ENCODE peak calls at places on chromosome 13, in seven cellular contexts. A is neuronal stem cell, K is H9, C is mesendoderm, Z is mesenchymal stem cell, Q is H1, U is trophoblast cell. S is an unnamed sample.

GRCh38 chr13:73967397-73968165 is 166.6 kb downstream of the KLF12 start:
- DNase-seq in A (no peak), K (no peak), C (no peak), Z (no peak), Q (no peak), U (no peak), S (no peak)

GRCh38 chr13:105147481-105147880 is 1388.0 kb downstream of the EFNB2 start:
- DNase-seq in A (no peak), K (no peak), C (no peak), Z (peak), Q (no peak), U (no peak), S (no peak)

GRCh38 chr13:41658057-41658642 is 200.8 kb downstream of the RGCC start:
- DNase-seq in A (no peak), K (no peak), C (no peak), Z (peak), Q (no peak), U (no peak), S (peak)

GRCh38 chr13:44927953-44928352 is 61.3 kb downstream of the NUFIP1 start:
- DNase-seq in A (no peak), K (no peak), C (no peak), Z (peak), Q (no peak), U (no peak), S (peak)

GRCh38 chr13:29423050-29423449 is 172.4 kb downstream of the SLC7A1 start:
- DNase-seq in A (peak), K (no peak), C (no peak), Z (no peak), Q (no peak), U (no peak), S (no peak)

GRCh38 chr13:110815471-110816204 is 99.2 kb downstream of the ANKRD10 start:
- DNase-seq in A (no peak), K (no peak), C (no peak), Z (no peak), Q (peak), U (no peak), S (no peak)

GRCh38 chr13:102900193-102900608 is 54.4 kb downstream of the ERCC5 start:
- DNase-seq in A (no peak), K (no peak), C (no peak), Z (no peak), Q (no peak), U (no peak), S (no peak)

GRCh38 chr13:106178816-106179215 is 356.6 kb downstream of the EFNB2 start:
- DNase-seq in A (no peak), K (no peak), C (no peak), Z (no peak), Q (no peak), U (no peak), S (no peak)

GRCh38 chr13:102769679-102770078 is 3.9 kb downstream of the TEX30 start:
- DNase-seq in A (no peak), K (no peak), C (no peak), Z (no peak), Q (no peak), U (peak), S (peak)

GRCh38 chr13:96025283-96025682 is 27.9 kb downstream of the UGGT2 start:
- DNase-seq in A (no peak), K (no peak), C (no peak), Z (no peak), Q (no peak), U (no peak), S (no peak)

GRCh38 chr13:73107970-73108369 is 49.2 kb downstream of the KLF5 start:
- DNase-seq in A (no peak), K (no peak), C (no peak), Z (no peak), Q (no peak), U (no peak), S (no peak)

GRCh38 chr13:105196052-105196451 is 1339.4 kb downstream of the EFNB2 start:
- DNase-seq in A (no peak), K (peak), C (peak), Z (peak), Q (no peak), U (peak), S (peak)

GRCh38 chr13:99978781-99979452 is 2.7 kb upstream of the ZIC2 start:
- DNase-seq in A (no peak), K (peak), C (peak), Z (no peak), Q (peak), U (no peak), S (no peak)

GRCh38 chr13:109145631-109146030 is 516.2 kb downstream of the MYO16 start:
- DNase-seq in A (peak), K (no peak), C (peak), Z (peak), Q (no peak), U (peak), S (peak)

GRCh38 chr13:75357576-75358295 is 124.2 kb downstream of the TBC1D4 start:
- DNase-seq in A (peak), K (peak), C (peak), Z (peak), Q (peak), U (peak), S (peak)

GRCh38 chr13:79485014-79485441 is 4.1 kb downstream of the NDFIP2 start:
- DNase-seq in A (no peak), K (no peak), C (peak), Z (peak), Q (no peak), U (peak), S (peak)

GRCh38 chr13:99859178-99860177 is 112.1 kb downstream of the ZIC5 start:
- DNase-seq in A (no peak), K (no peak), C (no peak), Z (no peak), Q (no peak), U (no peak), S (no peak)

GRCh38 chr13:43123856-43124255 is 100.5 kb downstream of the DNAJC15 start:
- DNase-seq in A (no peak), K (no peak), C (no peak), Z (no peak), Q (no peak), U (no peak), S (no peak)

GRCh38 chr13:61908906-61909305 is 493.3 kb upstream of the PCDH20 start:
- DNase-seq in A (no peak), K (no peak), C (peak), Z (no peak), Q (no peak), U (no peak), S (no peak)

GRCh38 chr13:114313061-114313860 is 1.0 kb upstream of the CHAMP1 start:
- DNase-seq in A (no peak), K (no peak), C (peak), Z (peak), Q (no peak), U (no peak), S (peak)

GRCh38 chr13:105847532-105848295 is 687.7 kb downstream of the EFNB2 start:
- DNase-seq in A (no peak), K (no peak), C (no peak), Z (peak), Q (no peak), U (no peak), S (peak)

GRCh38 chr13:41413907-41414306 is 43.4 kb upstream of the RGCC start:
- DNase-seq in A (no peak), K (no peak), C (no peak), Z (no peak), Q (no peak), U (no peak), S (no peak)

GRCh38 chr13:105410602-105411001 is 1124.9 kb downstream of the EFNB2 start:
- DNase-seq in A (peak), K (peak), C (peak), Z (peak), Q (peak), U (peak), S (peak)

GRCh38 chr13:23628250-23628649 is 58.0 kb downstream of the TNFRSF19 start:
- DNase-seq in A (no peak), K (no peak), C (no peak), Z (no peak), Q (no peak), U (no peak), S (no peak)

GRCh38 chr13:74443623-74444022 is 309.4 kb upstream of the KLF12 start:
- DNase-seq in A (no peak), K (no peak), C (peak), Z (peak), Q (no peak), U (peak), S (peak)

GRCh38 chr13:77358001-77358400 is 31.1 kb upstream of the MYCBP2 start:
- DNase-seq in A (no peak), K (no peak), C (no peak), Z (no peak), Q (no peak), U (no peak), S (no peak)

GRCh38 chr13:35953537-35954206 is 177.5 kb downstream of the DCLK1 start:
- DNase-seq in A (peak), K (peak), C (peak), Z (peak), Q (peak), U (peak), S (peak)

GRCh38 chr13:99605417-99606321 is 104.4 kb downstream of the TM9SF2 start:
- DNase-seq in A (peak), K (peak), C (peak), Z (no peak), Q (peak), U (peak), S (no peak)

GRCh38 chr13:36848228-36848982 is 29.4 kb downstream of the RFXAP start:
- DNase-seq in A (no peak), K (no peak), C (peak), Z (no peak), Q (peak), U (no peak), S (peak)

GRCh38 chr13:113179374-113180230 is 21.2 kb downstream of the PROZ start:
- DNase-seq in A (peak), K (no peak), C (peak), Z (peak), Q (no peak), U (no peak), S (peak)

GRCh38 chr13:100254002-100254401 is 165.1 kb downstream of the PCCA start:
- DNase-seq in A (no peak), K (no peak), C (no peak), Z (no peak), Q (no peak), U (peak), S (no peak)

GRCh38 chr13:91046715-91047327 is 300.7 kb upstream of the MIR17HG start:
- DNase-seq in A (no peak), K (peak), C (peak), Z (no peak), Q (no peak), U (no peak), S (no peak)

GRCh38 chr13:55999709-56000108 is 1141.0 kb upstream of the PRR20A start:
- DNase-seq in A (no peak), K (no peak), C (peak), Z (no peak), Q (no peak), U (no peak), S (no peak)

GRCh38 chr13:23433171-23434153 is at the start of gene SACS:
- DNase-seq in A (peak), K (peak), C (peak), Z (peak), Q (peak), U (no peak), S (peak)

GRCh38 chr13:27472441-27472840 is 22.1 kb upstream of the MTIF3 start:
- DNase-seq in A (no peak), K (no peak), C (no peak), Z (no peak), Q (no peak), U (no peak), S (no peak)

GRCh38 chr13:89937420-89937819 is 1410.1 kb upstream of the MIR17HG start:
- DNase-seq in A (no peak), K (no peak), C (no peak), Z (no peak), Q (no peak), U (no peak), S (no peak)

GRCh38 chr13:89940383-89940782 is 1407.1 kb upstream of the MIR17HG start:
- DNase-seq in A (no peak), K (no peak), C (no peak), Z (no peak), Q (no peak), U (no peak), S (no peak)

DNA sequence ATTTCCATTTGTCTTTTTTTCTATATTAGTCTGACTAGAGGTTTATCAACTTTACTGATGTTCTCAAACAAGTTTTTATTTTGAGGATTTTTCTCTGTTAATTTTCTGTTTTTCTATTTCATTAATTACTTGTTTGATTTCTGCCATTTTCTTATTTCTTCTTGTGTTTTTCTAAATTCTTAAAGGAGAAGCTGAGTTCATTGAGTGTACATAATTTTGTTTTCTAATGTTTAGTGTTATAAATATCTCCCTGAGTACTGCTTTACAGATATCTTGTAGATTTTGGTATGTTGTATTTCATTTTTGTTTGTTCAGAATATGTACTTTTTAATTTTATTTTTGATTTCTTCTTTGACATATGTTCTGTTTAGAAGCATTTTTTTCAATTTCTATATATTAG is 1404.3 kb upstream of the MIR17HG start:
- DNase-seq in A (no peak), K (no peak), C (no peak), Z (no peak), Q (no peak), U (no peak), S (no peak)
- H2BK5ac ChIP-seq in A (no peak), K (no peak), C (no peak), Z (no peak), Q (no peak), U (no peak), S (no peak)

GRCh38 chr13:21777166-21777565 is 106.3 kb downstream of the FGF9 start:
- DNase-seq in A (no peak), K (no peak), C (no peak), Z (no peak), Q (no peak), U (no peak), S (no peak)
- H2BK5ac ChIP-seq in A (no peak), K (no peak), C (no peak), Z (no peak), Q (no peak), U (no peak), S (no peak)

GRCh38 chr13:34369925-34370324 is 552.0 kb downstream of the RFC3 start:
- DNase-seq in A (no peak), K (no peak), C (no peak), Z (peak), Q (no peak), U (no peak), S (no peak)

GRCh38 chr13:34361528-34361927 is 543.6 kb downstream of the RFC3 start:
- DNase-seq in A (no peak), K (no peak), C (no peak), Z (no peak), Q (no peak), U (peak), S (no peak)

GRCh38 chr13:34360702-34361101 is 542.8 kb downstream of the RFC3 start:
- DNase-seq in A (no peak), K (no peak), C (no peak), Z (no peak), Q (no peak), U (peak), S (no peak)

GRCh38 chr13:34358811-34359513 is 541.0 kb downstream of the RFC3 start:
- DNase-seq in A (no peak), K (no peak), C (no peak), Z (peak), Q (no peak), U (no peak), S (peak)

DNA sequence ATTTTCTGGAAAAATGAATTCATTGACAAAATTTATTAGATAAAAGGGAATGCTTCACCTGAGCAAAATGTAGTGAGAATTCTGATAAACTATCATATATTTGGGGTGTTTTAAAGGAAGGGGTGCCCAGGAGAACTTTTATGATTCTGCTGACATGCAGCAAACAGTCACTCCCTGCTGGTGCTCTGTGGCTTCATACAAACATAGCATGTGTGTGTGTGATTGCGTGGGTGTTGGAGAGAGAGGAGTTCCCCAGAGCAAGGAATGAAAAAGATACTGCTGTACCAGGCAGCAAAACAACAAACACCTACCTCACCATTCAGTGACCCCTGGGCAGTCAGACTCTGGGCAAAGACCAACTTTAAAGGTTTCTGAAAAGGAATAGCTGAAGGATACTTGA is 546.7 kb downstream of the RFC3 start:
- DNase-seq in A (no peak), K (no peak), C (no peak), Z (no peak), Q (no peak), U (no peak), S (peak)
- H2BK5ac ChIP-seq in A (no peak), K (no peak), C (no peak), Z (no peak), Q (no peak), U (no peak), S (no peak)

GRCh38 chr13:111994578-111994977 is 72.4 kb upstream of the SOX1 start:
- DNase-seq in A (no peak), K (no peak), C (no peak), Z (no peak), Q (no peak), U (no peak), S (no peak)
- H2BK5ac ChIP-seq in A (no peak), K (no peak), C (no peak), Z (no peak), Q (no peak), U (no peak), S (no peak)

GRCh38 chr13:34667356-34668218 is 274.5 kb upstream of the NBEA start:
- DNase-seq in A (no peak), K (no peak), C (no peak), Z (no peak), Q (no peak), U (no peak), S (no peak)

GRCh38 chr13:34675626-34676025 is 266.4 kb upstream of the NBEA start:
- DNase-seq in A (no peak), K (no peak), C (no peak), Z (peak), Q (no peak), U (no peak), S (no peak)

GRCh38 chr13:34672631-34673030 is 269.4 kb upstream of the NBEA start:
- DNase-seq in A (no peak), K (no peak), C (peak), Z (no peak), Q (no peak), U (no peak), S (no peak)

DNA sequence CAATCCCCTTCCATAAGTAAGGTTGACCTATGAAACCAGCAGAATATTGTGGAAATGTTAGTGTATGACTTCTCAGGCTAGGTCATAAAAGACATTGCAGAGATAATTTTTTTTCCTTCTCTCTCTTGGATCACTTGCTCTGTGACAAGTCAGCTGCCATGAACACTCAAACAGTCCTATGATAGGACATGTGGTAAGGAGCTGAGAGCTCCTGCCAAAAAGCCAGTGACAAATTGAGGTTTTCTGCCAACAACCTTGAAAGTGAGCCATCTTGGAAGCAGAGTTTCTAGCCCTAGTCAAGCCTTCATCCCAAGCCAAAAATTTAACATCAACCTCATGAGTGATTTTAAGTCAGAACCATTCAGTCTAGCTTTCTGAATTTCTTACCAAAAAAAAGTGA is 270.9 kb upstream of the NBEA start:
- DNase-seq in A (no peak), K (no peak), C (no peak), Z (no peak), Q (no peak), U (no peak), S (no peak)
- H2BK5ac ChIP-seq in A (no peak), K (no peak), C (no peak), Z (no peak), Q (no peak), U (no peak), S (no peak)

GRCh38 chr13:31074750-31075149 is 87.0 kb downstream of the HSPH1 start:
- DNase-seq in A (no peak), K (no peak), C (no peak), Z (no peak), Q (no peak), U (no peak), S (no peak)
- H2BK5ac ChIP-seq in A (no peak), K (no peak), C (no peak), Z (no peak), Q (no peak), U (no peak), S (no peak)

DNA sequence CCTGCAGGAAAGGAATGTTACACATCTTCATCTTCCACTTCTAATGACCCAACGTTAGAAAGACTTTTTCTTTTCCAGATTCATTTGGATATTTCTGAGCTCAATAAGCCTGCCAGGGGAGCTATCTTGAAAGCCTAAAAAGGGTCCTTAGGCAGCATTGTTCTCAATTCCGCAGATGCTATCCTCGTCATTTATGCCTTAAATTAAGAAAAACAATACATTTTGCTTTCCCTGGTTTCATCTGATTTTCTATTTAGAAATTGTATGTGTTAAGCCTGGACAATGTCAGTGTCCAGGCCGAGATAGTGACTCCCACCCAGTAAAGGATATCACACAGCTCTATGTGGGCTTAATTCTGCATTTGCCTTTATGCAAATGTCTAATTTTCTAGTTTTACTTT is 721.3 kb downstream of the DIAPH3 start:
- DNase-seq in A (no peak), K (no peak), C (no peak), Z (no peak), Q (no peak), U (no peak), S (no peak)
- H2BK5ac ChIP-seq in A (no peak), K (no peak), C (no peak), Z (no peak), Q (no peak), U (no peak), S (no peak)

GRCh38 chr13:30843548-30843947 is 62.5 kb upstream of the MEDAG start:
- DNase-seq in A (no peak), K (no peak), C (no peak), Z (no peak), Q (no peak), U (no peak), S (no peak)

GRCh38 chr13:30844548-30845296 is 61.3 kb upstream of the MEDAG start:
- DNase-seq in A (no peak), K (no peak), C (no peak), Z (peak), Q (no peak), U (no peak), S (no peak)

GRCh38 chr13:30840515-30840914 is 65.6 kb upstream of the MEDAG start:
- DNase-seq in A (no peak), K (no peak), C (no peak), Z (no peak), Q (no peak), U (no peak), S (no peak)

GRCh38 chr13:30837227-30838159 is 68.6 kb upstream of the MEDAG start:
- DNase-seq in A (no peak), K (no peak), C (peak), Z (no peak), Q (no peak), U (no peak), S (no peak)

GRCh38 chr13:30841161-30841560 is 64.9 kb upstream of the MEDAG start:
- DNase-seq in A (no peak), K (no peak), C (no peak), Z (no peak), Q (no peak), U (no peak), S (peak)
- H2BK5ac ChIP-seq in A (no peak), K (no peak), C (no peak), Z (no peak), Q (no peak), U (no peak), S (no peak)

GRCh38 chr13:50274181-50274580 is 258.9 kb downstream of the KCNRG start:
- DNase-seq in A (no peak), K (no peak), C (no peak), Z (no peak), Q (no peak), U (no peak), S (no peak)
- H2BK5ac ChIP-seq in A (no peak), K (no peak), C (no peak), Z (no peak), Q (no peak), U (no peak), S (no peak)

S was measured in IMR-90.